ENCODE peak calls at places on chromosome 7, in five cellular contexts. V is HepG2; S is A673; U is CD4-positive, CD25-positive, alpha-beta regulatory T cell; Z is neural progenitor cell. K is an unnamed sample.
A peak's percentile ranks its signal among the peaks of the same experiment; 100 is the strongest.

GRCh38 chr7:29281782-29282541 is 87.4 kb downstream of the CHN2 start:
- DNase-seq in V (peak; percentile 51), S (peak; percentile 70), U (no peak), Z (no peak), K (peak; percentile 46)

GRCh38 chr7:73537051-73537450 is 15.0 kb upstream of the BAZ1B start:
- DNase-seq in V (no peak), S (no peak), U (no peak), Z (no peak), K (no peak)

GRCh38 chr7:24756545-24756988 is 697 bp downstream of the GSDME start:
- DNase-seq in V (no peak), S (no peak), U (peak; percentile 27), Z (no peak), K (no peak)

GRCh38 chr7:3103614-3104399 is 60.1 kb upstream of the CARD11 start:
- DNase-seq in V (no peak), S (no peak), U (no peak), Z (no peak), K (no peak)

GRCh38 chr7:1859266-1860035 is 189.4 kb downstream of the ELFN1 start:
- DNase-seq in V (no peak), S (no peak), U (no peak), Z (no peak), K (no peak)

GRCh38 chr7:114976666-114977065 is 54.8 kb downstream of the MDFIC start:
- DNase-seq in V (no peak), S (no peak), U (no peak), Z (no peak), K (no peak)

GRCh38 chr7:101814996-101815825 is 2.2 kb upstream of the CUX1 start:
- DNase-seq in V (no peak), S (peak; percentile 61), U (no peak), Z (peak; percentile 56), K (peak; percentile 40)

GRCh38 chr7:20447021-20447420 is 116.3 kb downstream of the ITGB8 start:
- DNase-seq in V (no peak), S (no peak), U (no peak), Z (no peak), K (no peak)

GRCh38 chr7:49174396-49174795 is 250.0 kb downstream of the CDC14C start:
- DNase-seq in V (no peak), S (no peak), U (no peak), Z (no peak), K (no peak)

GRCh38 chr7:50610521-50611277 is 45.5 kb upstream of the DDC start:
- DNase-seq in V (no peak), S (no peak), U (peak; percentile 90), Z (no peak), K (no peak)

GRCh38 chr7:92366730-92367129 is 80.6 kb upstream of the GATAD1 start:
- DNase-seq in V (no peak), S (no peak), U (no peak), Z (no peak), K (no peak)

GRCh38 chr7:16063691-16064090 is 357.6 kb downstream of the CRPPA start:
- DNase-seq in V (no peak), S (peak; percentile 58), U (no peak), Z (no peak), K (no peak)

GRCh38 chr7:73341877-73342276 is 13.9 kb downstream of the FKBP6 start:
- DNase-seq in V (peak; percentile 43), S (peak; percentile 16), U (no peak), Z (no peak), K (peak; percentile 50)

GRCh38 chr7:75599244-75599771 is 107.2 kb downstream of the SPDYE5 start:
- DNase-seq in V (no peak), S (peak; percentile 78), U (no peak), Z (peak; percentile 66), K (no peak)

GRCh38 chr7:32774411-32774970 is 117.1 kb downstream of the KBTBD2 start:
- DNase-seq in V (no peak), S (no peak), U (no peak), Z (no peak), K (no peak)

GRCh38 chr7:24734306-24734705 is 23.0 kb downstream of the GSDME start:
- DNase-seq in V (no peak), S (no peak), U (no peak), Z (no peak), K (no peak)

GRCh38 chr7:98573816-98574215 is 43.3 kb upstream of the NPTX2 start:
- DNase-seq in V (no peak), S (no peak), U (no peak), Z (no peak), K (no peak)

GRCh38 chr7:134085315-134085714 is 41.8 kb upstream of the LRGUK start:
- DNase-seq in V (no peak), S (no peak), U (no peak), Z (no peak), K (no peak)

GRCh38 chr7:22147113-22147512 is 201.4 kb upstream of the CDCA7L start:
- DNase-seq in V (no peak), S (peak; percentile 84), U (peak; percentile 20), Z (no peak), K (no peak)

GRCh38 chr7:70545214-70545613 is 586.7 kb upstream of the GALNT17 start:
- DNase-seq in V (no peak), S (no peak), U (no peak), Z (no peak), K (no peak)

GRCh38 chr7:133207687-133208086 is 45.2 kb upstream of the EXOC4 start:
- DNase-seq in V (peak; percentile 21), S (peak; percentile 42), U (peak; percentile 14), Z (peak; percentile 69), K (no peak)

GRCh38 chr7:18866359-18867036 is 250.9 kb downstream of the TWIST1 start:
- DNase-seq in V (no peak), S (peak; percentile 86), U (no peak), Z (no peak), K (peak; percentile 44)

GRCh38 chr7:47937065-47937687 is 11.1 kb downstream of the PKD1L1 start:
- DNase-seq in V (no peak), S (no peak), U (peak; percentile 40), Z (peak; percentile 20), K (no peak)

GRCh38 chr7:5422324-5423271 is 1.0 kb downstream of the TNRC18 start:
- DNase-seq in V (peak; percentile 35), S (peak; percentile 82), U (no peak), Z (peak; percentile 83), K (peak; percentile 52)

GRCh38 chr7:5419523-5420107 is 4.0 kb downstream of the TNRC18 start:
- DNase-seq in V (peak; percentile 59), S (no peak), U (no peak), Z (peak; percentile 82), K (no peak)

GRCh38 chr7:5421626-5422323 is 1.9 kb downstream of the TNRC18 start:
- DNase-seq in V (peak; percentile 93), S (peak; percentile 63), U (no peak), Z (peak; percentile 67), K (peak; percentile 69)

GRCh38 chr7:5420108-5420840 is 3.4 kb downstream of the TNRC18 start:
- DNase-seq in V (no peak), S (no peak), U (no peak), Z (peak; percentile 41), K (no peak)

DNA sequence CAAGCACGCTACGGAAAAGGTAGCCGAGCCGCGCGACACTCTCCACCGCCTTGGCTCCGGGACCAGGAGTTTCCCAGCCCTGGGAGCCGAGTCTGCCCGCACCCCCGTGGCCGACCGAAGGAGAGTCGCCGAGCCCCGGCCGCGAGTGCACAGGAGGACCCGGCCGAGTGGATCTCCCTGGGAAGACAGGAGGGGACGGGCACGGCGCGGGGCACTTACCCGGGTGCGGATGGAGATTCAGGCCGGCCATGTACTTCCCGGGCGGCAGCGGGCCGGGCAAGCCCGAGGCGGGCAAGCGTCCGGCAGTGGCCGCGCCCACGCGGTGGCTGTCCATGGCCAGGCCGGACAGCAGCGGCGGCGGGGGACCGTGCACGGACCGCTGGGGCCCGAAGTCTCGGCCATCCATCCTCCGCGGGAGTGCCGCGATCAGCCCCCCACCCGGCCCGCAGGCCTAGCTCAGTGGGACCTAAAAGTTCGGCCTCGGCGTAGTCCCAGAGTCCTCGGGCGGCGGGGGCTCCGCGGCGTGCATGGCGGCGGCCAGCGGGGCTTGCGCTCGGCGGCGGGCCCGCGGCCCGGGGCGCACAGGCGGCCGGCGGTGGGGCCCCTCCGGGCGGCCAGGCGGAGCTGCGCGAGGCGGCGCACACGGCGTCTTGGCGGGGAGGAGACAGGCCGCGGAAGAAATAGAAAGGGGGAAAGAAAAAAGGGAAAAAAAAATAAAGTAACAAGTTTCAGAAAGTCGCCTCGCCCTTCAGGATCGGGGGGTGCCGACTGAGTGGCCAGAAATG is 2.6 kb downstream of the TNRC18 start:
- DNase-seq in V (no peak), S (peak; percentile 49), U (no peak), Z (peak; percentile 52), K (peak; percentile 44)
- H3K4me1 ChIP-seq in V (peaks cover 22% of the 10 kb centered on the region), S (peaks cover 17% of the 10 kb centered on the region), U (peaks cover 68% of the 10 kb centered on the region), Z (peaks cover 25% of the 10 kb centered on the region), K (peaks cover 15% of the 10 kb centered on the region)

GRCh38 chr7:131845573-131846337 is 289.3 kb upstream of the PODXL start:
- DNase-seq in V (no peak), S (no peak), U (no peak), Z (no peak), K (peak; percentile 93)
- H3K9me3 ChIP-seq in V (no peaks in the 10 kb centered on the region), S (no peaks in the 10 kb centered on the region), U (no peaks in the 10 kb centered on the region), Z (no peaks in the 10 kb centered on the region), K (no peaks in the 10 kb centered on the region)

GRCh38 chr7:116859323-116859722 is 3.1 kb upstream of the CAPZA2 start:
- DNase-seq in V (no peak), S (no peak), U (no peak), Z (no peak), K (no peak)

GRCh38 chr7:116862234-116863167 is at the start of gene CAPZA2:
- DNase-seq in V (peak; percentile 78), S (peak; percentile 95), U (peak; percentile 94), Z (peak; percentile 96), K (peak; percentile 95)

GRCh38 chr7:116864084-116864483 is 1.7 kb downstream of the CAPZA2 start:
- DNase-seq in V (no peak), S (no peak), U (no peak), Z (no peak), K (peak; percentile 10)

GRCh38 chr7:116863168-116863670 is 832 bp downstream of the CAPZA2 start:
- DNase-seq in V (peak; percentile 19), S (peak; percentile 33), U (peak; percentile 20), Z (peak; percentile 62), K (peak; percentile 57)

DNA sequence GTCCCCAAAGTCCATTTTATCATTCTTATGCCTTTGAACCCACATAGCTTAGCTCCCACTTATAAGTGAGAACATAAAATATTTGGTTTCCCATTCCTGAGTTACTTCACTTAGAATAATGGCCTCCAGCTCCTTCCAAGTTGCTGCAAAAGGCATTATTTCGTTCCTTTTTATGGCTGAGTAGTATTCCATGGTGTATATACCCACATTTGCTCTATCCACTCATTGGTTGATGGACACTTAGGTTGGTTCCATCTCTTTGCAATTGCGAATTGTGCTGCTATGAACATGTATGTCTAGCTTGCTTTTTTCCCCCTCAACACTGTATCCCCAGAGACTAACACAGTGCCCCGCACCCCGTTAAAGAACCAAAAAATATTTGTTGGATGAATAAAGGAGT is 670 bp upstream of the CAPZA2 start:
- DNase-seq in V (no peak), S (no peak), U (no peak), Z (no peak), K (no peak)
- H3K4me3 ChIP-seq in V (peak overlapping the region; percentile 88), S (no peak overlapping the region), U (peak overlapping the region; percentile 66), Z (no peak overlapping the region), K (peak overlapping the region; percentile 99)

DNA sequence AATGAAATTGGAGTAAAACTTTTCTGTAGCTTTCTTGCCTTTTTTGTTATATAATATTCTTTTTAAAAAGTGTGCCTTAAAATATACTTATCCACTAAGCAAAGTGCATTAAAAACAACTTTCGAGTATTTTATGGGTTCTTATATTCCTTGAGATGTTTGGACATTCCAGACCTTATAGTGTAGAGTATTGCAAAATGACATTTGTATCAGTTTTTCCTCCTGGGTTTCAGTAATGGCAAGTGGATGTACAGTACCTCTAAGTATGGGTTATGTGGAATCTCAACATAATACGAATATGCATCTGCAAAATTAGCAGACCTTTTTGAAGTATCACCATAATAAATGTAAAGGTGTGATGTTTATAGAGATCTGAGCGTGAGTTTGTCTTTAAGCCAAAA is 2.7 kb downstream of the CDK13 start:
- DNase-seq in V (no peak), S (no peak), U (no peak), Z (no peak), K (no peak)
- H3K4me1 ChIP-seq in V (peaks cover 42% of the 10 kb centered on the region), S (peaks cover 9% of the 10 kb centered on the region), U (peaks cover 54% of the 10 kb centered on the region), Z (peaks cover 18% of the 10 kb centered on the region), K (no peaks in the 10 kb centered on the region)

K was measured in SJCRH30.